ENCODE peak calls at places on chromosomes 16 and 17, in four cellular contexts. F is stimulated activated CD4-positive, alpha-beta T cell treated with anti-CD3 and anti-CD28 coated beads, TNF-alpha, amount 100 ng/mL, for 1 hour; Y is hippocampal formation; L is SHP77. R is an unnamed sample.

GRCh38 chr16:2751577-2752034 is 832 bp upstream of the SRRM2 start:
- DNase-seq in L (peak), Y (no peak), F (no peak), R (no peak)

GRCh38 chr17:40021471-40021961 is 6.3 kb downstream of the CSF3 start:
- DNase-seq in F (no peak), L (no peak), Y (no peak), R (no peak)

GRCh38 chr17:48470388-48471034 is 40.5 kb upstream of the SKAP1 start:
- DNase-seq in L (no peak), Y (no peak), F (no peak), R (no peak)

GRCh38 chr17:73933871-73934270 is 269.6 kb upstream of the RPL38 start:
- DNase-seq in F (no peak), Y (no peak), L (no peak), R (no peak)

GRCh38 chr16:12166271-12166670 is 189.7 kb downstream of the SNX29 start:
- DNase-seq in F (no peak), L (no peak), Y (no peak), R (no peak)

GRCh38 chr17:20228860-20229259 is 219.7 kb downstream of the SPECC1 start:
- DNase-seq in L (no peak), Y (no peak), F (no peak), R (no peak)

GRCh38 chr16:22805326-22805725 is 8.6 kb upstream of the HS3ST2 start:
- DNase-seq in L (no peak), F (no peak), Y (no peak), R (no peak)

GRCh38 chr16:88792078-88792550 is 7.1 kb upstream of the PIEZO1 start:
- DNase-seq in F (no peak), L (no peak), Y (no peak), R (no peak)

GRCh38 chr17:4948997-4949320 is 629 bp upstream of the PFN1 start:
- DNase-seq in Y (no peak), F (no peak), L (peak), R (no peak)

GRCh38 chr16:23557779-23558330 is 328 bp downstream of the UBFD1 start:
- DNase-seq in Y (no peak), F (no peak), L (no peak), R (no peak)

GRCh38 chr17:81960130-81960958 is 643 bp downstream of the NOTUM start:
- DNase-seq in Y (no peak), F (no peak), L (no peak), R (no peak)

GRCh38 chr16:17365591-17366298 is 105.0 kb downstream of the XYLT1 start:
- DNase-seq in Y (no peak), L (no peak), F (no peak), R (no peak)

GRCh38 chr16:18788828-18789514 is 1.2 kb downstream of the RPS15A start:
- DNase-seq in F (no peak), Y (no peak), L (no peak), R (no peak)

GRCh38 chr17:66716236-66717026 is 118.5 kb upstream of the CACNG5 start:
- DNase-seq in Y (no peak), F (no peak), L (no peak), R (no peak)

GRCh38 chr16:87790278-87791023 is 24.7 kb upstream of the KLHDC4 start:
- DNase-seq in Y (no peak), F (no peak), L (peak), R (peak)

GRCh38 chr17:13140750-13141149 is 122.9 kb upstream of the ELAC2 start:
- DNase-seq in F (no peak), L (peak), Y (no peak), R (no peak)

GRCh38 chr16:85329059-85329812 is 217.0 kb upstream of the CIBAR2 start:
- DNase-seq in L (peak), F (no peak), Y (no peak), R (peak)

GRCh38 chr17:66753126-66753920 is 81.6 kb upstream of the CACNG5 start:
- DNase-seq in F (no peak), L (no peak), Y (no peak), R (no peak)

R was measured in substantia nigra.